ENCODE peak calls at places on chromosome 1, in nine cellular contexts. C is naive thymus-derived CD4-positive, alpha-beta T cell; M is spleen; E is endothelial cell of umbilical vein; B is HCT116; V is heart right ventricle; G is GM12878; J is mesendoderm; H is left lung. D is an unnamed sample. For H3K27me3, the result is how much of the 10 kb centered on the place peaks cover.

GRCh38 chr1:108503062-108503740 is 53.1 kb downstream of the NBPF6 start:
- DNase-seq in V (no peak), E (no peak), H (no peak), J (peak), G (no peak), C (no peak), M (no peak), B (no peak), D (no peak)

GRCh38 chr1:201221201-201221846 is 30.7 kb downstream of the IGFN1 start:
- DNase-seq in B (no peak), M (no peak), E (no peak), V (no peak), C (no peak), G (no peak), J (no peak), H (peak), D (no peak)

GRCh38 chr1:195804547-195804946 is 803.7 kb downstream of the KCNT2 start:
- DNase-seq in B (no peak), G (no peak), V (no peak), M (no peak), C (no peak), J (no peak), E (no peak), H (no peak), D (no peak)

GRCh38 chr1:150559627-150560010 is 10.4 kb downstream of the ADAMTSL4 start:
- DNase-seq in B (no peak), G (no peak), J (no peak), M (peak), H (no peak), V (no peak), C (no peak), E (no peak), D (no peak)

GRCh38 chr1:89047734-89048133 is 17.3 kb downstream of the GBP1 start:
- DNase-seq in E (peak), B (no peak), H (no peak), C (no peak), M (no peak), J (no peak), G (no peak), V (no peak), D (no peak)

GRCh38 chr1:91669584-91670350 is 169.1 kb downstream of the CDC7 start:
- DNase-seq in M (no peak), B (no peak), G (no peak), V (no peak), J (no peak), C (no peak), H (no peak), E (no peak), D (no peak)

GRCh38 chr1:106954830-106955229 is 101.6 kb upstream of the PRMT6 start:
- DNase-seq in B (no peak), H (no peak), V (no peak), M (no peak), E (no peak), J (no peak), G (no peak), C (no peak), D (no peak)

GRCh38 chr1:186093437-186093836 is 281.6 kb downstream of the TPR start:
- DNase-seq in B (no peak), M (no peak), E (peak), J (no peak), H (no peak), G (no peak), V (no peak), C (no peak), D (no peak)

GRCh38 chr1:208241541-208241940 is 2.6 kb downstream of the PLXNA2 start:
- DNase-seq in J (no peak), G (no peak), V (no peak), E (no peak), H (no peak), B (no peak), C (no peak), M (no peak), D (no peak)

GRCh38 chr1:214568328-214568727 is 16.9 kb upstream of the PTPN14 start:
- DNase-seq in M (no peak), C (no peak), E (peak), J (no peak), H (no peak), B (no peak), G (no peak), V (no peak), D (no peak)

GRCh38 chr1:71303617-71304041 is 222.8 kb upstream of the ZRANB2 start:
- DNase-seq in E (peak), C (no peak), M (no peak), G (no peak), V (no peak), H (no peak), B (no peak), J (no peak), D (no peak)

GRCh38 chr1:66725885-66726665 is 26.2 kb upstream of the DYNLT5 start:
- DNase-seq in B (peak), E (peak), H (peak), J (peak), M (peak), G (peak), C (peak), V (no peak), D (peak)

GRCh38 chr1:156704930-156705320 is 458 bp downstream of the CRABP2 start:
- DNase-seq in J (peak), G (no peak), V (no peak), B (no peak), M (peak), C (no peak), E (peak), H (peak), D (peak)

GRCh38 chr1:225544283-225544682 is 108.6 kb downstream of the ENAH start:
- DNase-seq in M (no peak), V (no peak), G (no peak), C (no peak), J (no peak), B (no peak), E (no peak), H (no peak), D (no peak)

GRCh38 chr1:28159243-28159642 is 17.2 kb downstream of the PTAFR start:
- DNase-seq in E (no peak), G (no peak), V (no peak), H (no peak), J (no peak), M (peak), B (no peak), C (no peak), D (no peak)

GRCh38 chr1:16111771-16112557 is 38.5 kb upstream of the FAM131C start:
- DNase-seq in G (no peak), M (peak), H (peak), E (no peak), C (no peak), B (no peak), V (no peak), J (no peak), D (no peak)

GRCh38 chr1:47981664-47982350 is 15.4 kb downstream of the TRABD2B start:
- DNase-seq in G (no peak), J (no peak), E (no peak), B (no peak), C (no peak), H (no peak), V (no peak), M (no peak), D (no peak)

GRCh38 chr1:42456754-42457089 is 379 bp downstream of the PPCS start:
- DNase-seq in B (no peak), G (peak), J (peak), C (no peak), V (no peak), M (no peak), E (peak), H (peak), D (no peak)

GRCh38 chr1:3899776-3900149 is 309 bp downstream of the C1orf174 start:
- DNase-seq in E (no peak), J (no peak), V (no peak), M (no peak), G (no peak), H (no peak), C (no peak), B (no peak), D (peak)

GRCh38 chr1:235866207-235866912 is at the start of gene LYST:
- DNase-seq in G (no peak), C (peak), B (no peak), E (peak), H (peak), J (peak), V (peak), M (peak), D (peak)

GRCh38 chr1:193937308-193937707 is 750.9 kb upstream of the B3GALT2 start:
- DNase-seq in V (no peak), H (no peak), J (peak), G (no peak), B (no peak), E (no peak), C (no peak), M (no peak), D (no peak)

GRCh38 chr1:5950994-5951749 is 41.1 kb downstream of the NPHP4 start:
- DNase-seq in J (no peak), M (no peak), E (no peak), C (no peak), G (no peak), H (peak), B (no peak), V (no peak), D (no peak)

GRCh38 chr1:240031414-240031813 is 60.3 kb upstream of the FMN2 start:
- DNase-seq in C (no peak), H (no peak), J (no peak), V (no peak), M (no peak), E (peak), G (no peak), B (no peak), D (no peak)

GRCh38 chr1:16076871-16077250 is 3.4 kb upstream of the FAM131C start:
- DNase-seq in M (no peak), C (no peak), H (no peak), V (peak), J (no peak), E (no peak), G (no peak), B (peak), D (peak)

GRCh38 chr1:162136760-162137537 is 67.5 kb downstream of the NOS1AP start:
- DNase-seq in H (no peak), J (peak), M (no peak), B (peak), V (no peak), E (peak), C (no peak), G (no peak), D (no peak)

GRCh38 chr1:203124546-203125317 is 2.8 kb upstream of the ADORA1 start:
- DNase-seq in G (no peak), H (no peak), J (no peak), M (no peak), C (no peak), B (no peak), E (no peak), V (no peak), D (no peak)

GRCh38 chr1:44664730-44665370 is 9.4 kb downstream of the TMEM53 start:
- DNase-seq in M (peak), B (no peak), C (no peak), V (no peak), H (no peak), E (no peak), G (no peak), J (no peak), D (no peak)

GRCh38 chr1:227895828-227896685 is 51.7 kb downstream of the WNT9A start:
- DNase-seq in B (no peak), M (peak), J (peak), C (peak), H (peak), V (no peak), G (no peak), E (no peak), D (no peak)

GRCh38 chr1:89802036-89802435 is 18.8 kb upstream of the LRRC8D start:
- DNase-seq in M (no peak), G (no peak), B (no peak), J (no peak), E (no peak), C (no peak), H (no peak), V (no peak), D (no peak)

GRCh38 chr1:76989976-76990375 is 122.7 kb downstream of the ST6GALNAC5 start:
- DNase-seq in B (no peak), J (no peak), H (no peak), C (no peak), M (no peak), V (no peak), G (no peak), E (no peak), D (no peak)

GRCh38 chr1:41504126-41505035 is 19.9 kb upstream of the EDN2 start:
- DNase-seq in V (no peak), E (no peak), M (no peak), H (peak), J (no peak), C (no peak), G (no peak), B (peak), D (no peak)

GRCh38 chr1:202547215-202547614 is 163.0 kb downstream of the SYT2 start:
- DNase-seq in G (no peak), B (no peak), M (no peak), E (no peak), H (no peak), V (no peak), J (no peak), C (no peak), D (no peak)

GRCh38 chr1:51284487-51284954 is 45.8 kb downstream of the TTC39A start:
- DNase-seq in V (no peak), M (no peak), J (no peak), E (peak), B (peak), C (no peak), H (no peak), G (no peak), D (no peak)

GRCh38 chr1:46132529-46133180 is at the start of gene PIK3R3:
- DNase-seq in M (peak), J (peak), C (peak), G (peak), B (peak), E (peak), V (peak), H (peak), D (peak)

GRCh38 chr1:43531453-43531905 is 796 bp downstream of the PTPRF start:
- DNase-seq in C (no peak), J (peak), B (no peak), G (no peak), V (no peak), M (no peak), H (no peak), E (peak), D (no peak)

GRCh38 chr1:205434738-205435137 is 12.9 kb upstream of the LEMD1 start:
- DNase-seq in C (no peak), H (no peak), B (no peak), G (no peak), M (no peak), V (no peak), E (no peak), J (no peak), D (no peak)

GRCh38 chr1:205430631-205431305 is 8.9 kb upstream of the LEMD1 start:
- DNase-seq in C (peak), E (peak), B (no peak), M (peak), H (peak), G (peak), J (peak), V (peak), D (peak)

GRCh38 chr1:205429742-205430464 is 8.0 kb upstream of the LEMD1 start:
- DNase-seq in B (no peak), E (no peak), V (no peak), H (no peak), G (no peak), M (peak), C (no peak), J (no peak), D (no peak)

GRCh38 chr1:205435904-205436573 is 14.2 kb upstream of the LEMD1 start:
- DNase-seq in M (peak), V (no peak), G (no peak), B (no peak), C (no peak), J (peak), E (no peak), H (no peak), D (no peak)

DNA sequence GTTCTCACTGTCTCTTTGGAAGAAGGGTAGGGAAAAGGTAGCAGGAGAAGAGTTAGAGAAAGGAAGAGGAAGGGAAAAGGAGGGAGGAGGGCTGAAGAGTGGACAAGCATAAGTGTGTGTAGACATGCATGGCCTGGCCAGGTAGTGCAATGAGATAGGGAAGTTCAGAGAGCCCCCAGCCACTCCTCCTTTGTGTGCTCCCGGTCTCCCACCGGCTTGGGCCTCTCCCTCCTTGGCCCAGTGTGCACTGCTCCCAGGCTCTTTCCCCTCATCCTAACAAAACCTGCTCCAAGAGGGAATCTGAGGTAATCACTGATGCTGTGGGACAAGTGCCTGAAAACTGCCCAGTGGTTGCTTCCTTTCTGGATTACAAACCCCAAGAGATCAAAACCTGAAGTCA is 10.3 kb upstream of the LEMD1 start:
- DNase-seq in H (no peak), V (no peak), G (no peak), E (no peak), B (no peak), M (no peak), C (no peak), J (no peak), D (no peak)
- H3K27me3 ChIP-seq in H (under half), V (under half), G (under half), E (under half), B (under half), M (under half), C (under half), J (under half), D (under half)

DNA sequence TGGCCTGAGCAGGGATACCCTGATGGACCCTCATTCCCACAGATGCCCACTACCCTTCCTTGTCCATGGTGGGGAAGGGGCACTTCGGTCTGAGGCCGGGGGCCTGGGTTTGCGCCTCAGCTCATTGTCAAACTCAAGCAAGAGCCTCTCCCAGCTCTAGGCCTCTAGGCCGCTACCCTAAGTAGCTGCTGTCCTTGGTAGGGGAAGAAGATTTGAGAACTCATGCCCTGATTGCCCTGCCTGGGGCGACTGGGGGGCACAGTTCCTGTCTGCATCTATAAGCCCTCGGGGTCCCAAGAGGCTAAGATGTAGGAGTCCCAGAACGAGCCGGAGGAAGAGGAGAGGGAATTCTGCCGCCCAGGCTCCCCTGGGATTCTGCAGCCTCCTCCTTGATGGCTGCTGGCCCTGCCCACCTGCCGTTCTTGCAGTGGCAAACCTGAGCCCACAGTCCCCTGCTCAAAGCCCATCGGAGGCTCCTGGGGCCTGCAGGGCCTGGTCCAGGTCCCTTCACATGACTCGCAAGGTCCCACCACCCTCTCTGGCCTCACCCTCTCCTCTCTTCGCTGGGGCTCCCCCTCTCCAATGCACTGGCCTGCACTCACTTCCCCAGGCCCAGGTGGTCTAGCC is 20.4 kb upstream of the CASZ1 start:
- DNase-seq in E (no peak), H (no peak), M (no peak), B (no peak), G (no peak), V (no peak), J (no peak), C (no peak), D (no peak)
- H3K27me3 ChIP-seq in E (under half), H (under half), M (under half), B (under half), G (under half), V (under half), J (under half), C (under half), D (under half)

GRCh38 chr1:232223887-232224286 is 406.0 kb downstream of the SIPA1L2 start:
- DNase-seq in C (no peak), J (no peak), E (no peak), B (no peak), G (no peak), V (no peak), H (no peak), M (no peak), D (no peak)
- H3K27me3 ChIP-seq in C (under half), J (under half), E (under half), B (under half), G (under half), V (under half), H (under half), M (under half), D (under half)

DNA sequence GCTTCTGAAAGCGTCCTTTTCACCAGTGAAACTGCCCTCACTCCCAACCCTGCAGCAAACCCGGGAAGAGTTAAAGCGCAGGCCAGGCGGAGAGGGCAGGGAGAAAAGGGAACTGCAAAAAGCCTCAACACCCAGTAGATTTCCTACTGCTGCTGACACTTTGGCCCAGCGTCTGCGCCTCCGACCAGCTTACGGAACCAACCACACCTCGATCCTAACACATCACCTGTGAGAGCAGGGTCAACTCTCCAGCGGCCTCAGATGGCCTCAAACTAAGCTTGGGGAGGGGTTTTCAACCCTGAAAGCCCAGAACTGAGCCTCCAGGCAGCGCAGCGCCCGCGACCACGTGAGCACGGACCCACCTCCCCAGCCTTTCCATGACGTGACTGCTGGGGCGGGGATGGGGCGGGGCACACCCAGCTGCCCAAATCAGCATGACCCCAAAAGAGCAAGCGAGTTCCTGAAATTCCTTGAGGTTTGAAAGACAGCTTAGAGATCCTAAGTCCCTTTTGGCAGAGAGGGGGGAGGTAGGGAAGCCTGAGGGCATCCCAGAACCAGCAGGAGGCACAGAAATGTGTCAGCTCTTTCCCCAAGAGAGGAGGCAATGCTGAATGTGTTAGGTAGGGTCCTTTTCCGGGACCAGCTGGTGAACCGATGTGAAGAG is 59.1 kb downstream of the ITPKB start:
- DNase-seq in M (peak), B (no peak), G (no peak), V (peak), J (peak), H (peak), C (peak), E (peak), D (peak)
- H3K27me3 ChIP-seq in M (under half), B (under half), G (under half), V (under half), J (under half), H (under half), C (under half), E (under half), D (under half)

GRCh38 chr1:37332126-37332525 is 142.3 kb upstream of the ZC3H12A start:
- DNase-seq in V (no peak), J (no peak), C (no peak), G (no peak), M (peak), E (no peak), H (no peak), B (no peak), D (no peak)
- H3K27me3 ChIP-seq in V (under half), J (under half), C (under half), G (under half), M (under half), E (under half), H (under half), B (under half), D (half or more)